ENCODE peak calls at places on chromosomes 13 and 19, in nine cellular contexts. J is upper lobe of left lung, M is A549, O is HepG2, P is sigmoid colon, R is transverse colon, X is esophagus muscularis mucosa, C is stomach, A is tibial nerve. Y is an unnamed sample.

GRCh38 chr19:36963262-36963661 is 47.1 kb downstream of the ZNF568 start:
- DNase-seq in J (no peak), M (no peak), O (no peak), P (no peak), R (no peak), X (no peak), C (no peak), A (no peak), Y (no peak)

GRCh38 chr19:5960005-5961001 is 17.6 kb downstream of the RANBP3 start:
- DNase-seq in J (no peak), M (no peak), O (peak; percentile 61), P (peak; percentile 63), R (no peak), X (no peak), C (no peak), A (no peak), Y (no peak)

GRCh38 chr19:47493378-47494210 is 9.6 kb upstream of the KPTN start:
- DNase-seq in J (no peak), M (no peak), O (no peak), P (no peak), R (no peak), X (no peak), C (no peak), A (no peak), Y (no peak)

GRCh38 chr19:51366999-51367564 is 894 bp upstream of the ETFB start:
- DNase-seq in J (peak; percentile 32), M (no peak), O (no peak), P (no peak), R (peak; percentile 45), X (no peak), C (peak; percentile 28), A (no peak), Y (no peak)

GRCh38 chr19:6947745-6948144 is 60.4 kb downstream of the ADGRE1 start:
- DNase-seq in J (peak; percentile 34), M (peak; percentile 26), O (peak; percentile 3), P (no peak), R (no peak), X (no peak), C (no peak), A (no peak), Y (no peak)

GRCh38 chr13:93951153-93951552 is 528.3 kb downstream of the DCT start:
- DNase-seq in J (no peak), M (no peak), O (no peak), P (no peak), R (no peak), X (no peak), C (no peak), A (no peak), Y (no peak)

GRCh38 chr13:55090612-55091011 is 2050.1 kb upstream of the PRR20A start:
- DNase-seq in J (no peak), M (no peak), O (no peak), P (no peak), R (no peak), X (no peak), C (no peak), A (no peak), Y (no peak)

GRCh38 chr13:20565120-20565736 is 1.7 kb upstream of the IFT88 start:
- DNase-seq in J (no peak), M (no peak), O (no peak), P (no peak), R (no peak), X (no peak), C (no peak), A (no peak), Y (no peak)

GRCh38 chr19:48290341-48290922 is 20.6 kb downstream of the ZNF114 start:
- DNase-seq in J (no peak), M (peak; percentile 70), O (no peak), P (no peak), R (no peak), X (no peak), C (no peak), A (no peak), Y (no peak)

GRCh38 chr13:79679334-79679733 is 198.4 kb downstream of the NDFIP2 start:
- DNase-seq in J (peak; percentile 75), M (peak; percentile 3), O (peak; percentile 53), P (peak; percentile 81), R (peak; percentile 79), X (no peak), C (peak; percentile 81), A (peak; percentile 66), Y (peak; percentile 77)

GRCh38 chr13:35140831-35141230 is 198.8 kb downstream of the NBEA start:
- DNase-seq in J (no peak), M (no peak), O (no peak), P (no peak), R (no peak), X (no peak), C (no peak), A (no peak), Y (no peak)

DNA sequence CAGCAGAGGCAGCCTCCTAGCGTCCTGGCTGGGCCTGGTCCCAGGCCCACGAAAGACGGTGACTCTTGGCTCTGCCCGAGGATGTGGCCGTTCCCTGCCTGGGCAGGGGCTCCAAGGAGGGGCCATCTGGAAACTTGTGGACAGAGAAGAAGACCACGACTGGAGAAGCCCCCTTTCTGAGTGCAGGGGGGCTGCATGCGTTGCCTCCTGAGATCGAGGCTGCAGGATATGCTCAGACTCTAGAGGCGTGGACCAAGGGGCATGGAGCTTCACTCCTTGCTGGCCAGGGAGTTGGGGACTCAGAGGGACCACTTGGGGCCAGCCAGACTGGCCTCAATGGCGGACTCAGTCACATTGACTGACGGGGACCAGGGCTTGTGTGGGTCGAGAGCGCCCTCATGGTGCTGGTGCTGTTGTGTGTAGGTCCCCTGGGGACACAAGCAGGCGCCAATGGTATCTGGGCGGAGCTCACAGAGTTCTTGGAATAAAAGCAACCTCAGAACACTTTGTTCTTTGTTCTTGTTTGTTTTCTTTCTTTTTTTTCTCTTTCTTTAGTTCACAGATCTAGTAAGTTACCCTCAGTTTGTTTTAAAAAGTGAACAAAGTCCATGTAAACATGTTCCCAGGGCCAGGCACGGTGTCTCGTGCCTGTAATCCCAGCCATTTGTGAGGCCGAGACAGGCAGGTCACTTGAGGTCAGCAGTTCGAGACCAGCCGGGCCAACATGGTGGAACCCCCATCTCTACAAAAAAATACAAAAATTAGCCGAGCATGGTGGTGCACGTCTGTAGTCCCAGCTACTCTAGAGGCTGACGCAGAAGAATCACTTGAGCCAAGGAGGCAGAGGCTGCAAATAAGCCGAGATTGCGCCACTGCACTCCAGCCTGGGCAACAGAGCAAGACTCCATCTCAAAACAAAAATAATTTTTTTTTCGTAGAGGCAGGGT is 10.2 kb downstream of the ANGPTL4 start:
- DNase-seq in J (no peak), M (no peak), O (peak; percentile 98), P (peak; percentile 72), R (peak; percentile 56), X (no peak), C (peak; percentile 92), A (peak; percentile 73), Y (peak; percentile 42)
- TF ChIP-seq EP300 in J (no peak), M (no peak), O (peak; percentile 92), P (no peak), R (no peak), X (no peak), C (no peak), A (peak; percentile 80), Y (no peak)

GRCh38 chr19:42081584-42082258 is 5.8 kb downstream of the ZNF574 start:
- DNase-seq in J (no peak), M (peak; percentile 95), O (peak; percentile 57), P (no peak), R (no peak), X (no peak), C (no peak), A (no peak), Y (no peak)

GRCh38 chr19:42086188-42086736 is 10.3 kb downstream of the ZNF574 start:
- DNase-seq in J (no peak), M (no peak), O (no peak), P (no peak), R (no peak), X (no peak), C (no peak), A (no peak), Y (no peak)

GRCh38 chr19:42079886-42080763 is 4.2 kb downstream of the ZNF574 start:
- DNase-seq in J (no peak), M (no peak), O (no peak), P (no peak), R (no peak), X (no peak), C (no peak), A (no peak), Y (no peak)

GRCh38 chr19:42080764-42081375 is 4.9 kb downstream of the ZNF574 start:
- DNase-seq in J (no peak), M (no peak), O (no peak), P (no peak), R (no peak), X (no peak), C (no peak), A (no peak), Y (no peak)

DNA sequence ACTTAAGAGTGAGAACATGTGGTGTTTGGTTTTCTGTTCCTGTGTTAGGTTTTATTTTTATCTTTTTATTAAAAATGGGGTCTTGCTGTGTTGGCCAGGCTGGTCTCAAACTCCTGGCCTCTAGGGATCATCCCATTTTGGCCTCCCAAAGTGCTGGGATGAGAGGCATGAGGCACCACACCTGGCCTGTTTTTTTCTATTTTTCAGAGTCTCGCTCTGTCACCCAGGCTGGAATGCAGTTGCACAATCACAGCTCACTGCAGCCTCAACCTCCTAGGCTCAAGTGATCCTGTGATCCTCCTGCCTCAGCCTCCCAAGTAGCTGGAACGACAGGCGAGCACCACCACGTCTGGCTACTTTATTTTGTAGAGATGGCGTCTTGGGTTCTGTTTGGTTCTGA is 7.6 kb downstream of the ZNF574 start:
- DNase-seq in J (no peak), M (no peak), O (no peak), P (no peak), R (no peak), X (no peak), C (no peak), A (no peak), Y (no peak)
- TF ChIP-seq POLR2A in J (no peak), M (no peak), O (no peak), P (no peak), R (no peak), X (no peak), C (no peak), A (no peak), Y (no peak)

DNA sequence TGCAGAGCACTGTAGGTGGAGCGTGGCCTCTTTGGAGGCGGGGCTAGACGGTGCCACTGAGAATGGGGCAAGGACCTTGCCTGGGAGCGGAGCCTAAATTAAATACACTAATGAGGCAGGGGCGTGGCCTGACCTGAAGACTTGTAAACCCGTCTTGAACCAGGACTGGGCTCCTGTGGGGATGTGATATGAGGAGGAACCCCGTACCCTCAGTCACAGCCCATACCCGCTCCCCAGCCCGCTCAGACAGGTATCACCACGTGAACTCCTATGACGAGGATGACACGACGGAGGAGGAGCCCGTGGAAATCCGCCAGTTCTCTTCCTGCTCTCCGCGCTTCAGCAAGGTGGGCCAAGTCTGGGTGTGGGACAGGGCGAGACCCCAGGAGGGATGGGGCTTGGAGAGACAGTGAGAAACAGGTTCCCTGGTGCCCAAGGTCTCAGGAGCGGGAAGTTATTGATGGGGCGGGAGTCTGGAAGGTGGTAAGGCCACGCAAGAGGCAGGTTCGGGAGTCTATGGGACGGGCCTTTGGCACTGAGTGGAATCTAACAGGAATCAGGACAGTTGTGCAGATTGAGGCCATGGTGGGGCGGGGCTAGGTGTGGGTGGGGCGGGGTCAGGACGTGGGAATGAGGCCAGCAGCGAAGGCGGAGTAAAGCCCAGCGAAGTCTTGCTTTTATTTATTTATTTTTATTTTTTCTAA is 14.7 kb downstream of the DNASE2 start:
- DNase-seq in J (no peak), M (no peak), O (no peak), P (no peak), R (no peak), X (no peak), C (no peak), A (no peak), Y (no peak)
- TF ChIP-seq EP300 in J (no peak), M (no peak), O (no peak), P (no peak), R (no peak), X (no peak), C (no peak), A (no peak), Y (no peak)

GRCh38 chr13:24128112-24128511 is 32.4 kb upstream of the SPATA13 start:
- DNase-seq in J (no peak), M (no peak), O (no peak), P (no peak), R (no peak), X (no peak), C (no peak), A (no peak), Y (no peak)
- TF ChIP-seq POLR2A in J (no peak), M (no peak), O (no peak), P (no peak), R (no peak), X (no peak), C (no peak), A (no peak), Y (no peak)